ENCODE peak calls at places on chromosomes 5 and 9, in four cellular contexts. One of them, this sample, is unnamed.

GRCh38 chr9:129102791-129103594 is 7.6 kb downstream of the CRAT start:
- DNase-seq in globus pallidus: no peak
- DNase-seq in neuronal stem cell: no peak
- DNase-seq in dermis microvascular lymphatic vessel endothelial cell: peak; percentile 53
- DNase-seq in this sample: peak; percentile 77

GRCh38 chr5:6875376-6875775 is 162.1 kb downstream of the TENT4A start:
- DNase-seq in globus pallidus: no peak
- DNase-seq in dermis microvascular lymphatic vessel endothelial cell: no peak
- DNase-seq in neuronal stem cell: no peak
- DNase-seq in this sample: no peak

GRCh38 chr9:89527084-89527483 is 29.2 kb upstream of the SEMA4D start:
- DNase-seq in globus pallidus: peak; percentile 74
- DNase-seq in dermis microvascular lymphatic vessel endothelial cell: no peak
- DNase-seq in neuronal stem cell: no peak
- DNase-seq in this sample: no peak

GRCh38 chr9:126307306-126308061 is 19.1 kb upstream of the MVB12B start:
- DNase-seq in dermis microvascular lymphatic vessel endothelial cell: no peak
- DNase-seq in globus pallidus: peak; percentile 97
- DNase-seq in neuronal stem cell: no peak
- DNase-seq in this sample: no peak

GRCh38 chr9:14180077-14180941 is 133.6 kb downstream of the NFIB start:
- DNase-seq in globus pallidus: peak; percentile 54
- DNase-seq in dermis microvascular lymphatic vessel endothelial cell: no peak
- DNase-seq in neuronal stem cell: no peak
- DNase-seq in this sample: no peak

GRCh38 chr5:135478938-135479337 is 26.8 kb upstream of the TIFAB start:
- DNase-seq in dermis microvascular lymphatic vessel endothelial cell: no peak
- DNase-seq in neuronal stem cell: no peak
- DNase-seq in globus pallidus: no peak
- DNase-seq in this sample: no peak

GRCh38 chr9:134492721-134493470 is 148.7 kb upstream of the COL5A1 start:
- DNase-seq in dermis microvascular lymphatic vessel endothelial cell: no peak
- DNase-seq in globus pallidus: no peak
- DNase-seq in neuronal stem cell: no peak
- DNase-seq in this sample: no peak

GRCh38 chr5:37724395-37725125 is 115.3 kb downstream of the GDNF start:
- DNase-seq in dermis microvascular lymphatic vessel endothelial cell: peak; percentile 56
- DNase-seq in neuronal stem cell: no peak
- DNase-seq in globus pallidus: no peak
- DNase-seq in this sample: no peak

GRCh38 chr5:143195496-143195895 is 208.0 kb downstream of the NR3C1 start:
- DNase-seq in globus pallidus: no peak
- DNase-seq in dermis microvascular lymphatic vessel endothelial cell: no peak
- DNase-seq in neuronal stem cell: no peak
- DNase-seq in this sample: no peak

GRCh38 chr5:177130211-177131018 is 3.2 kb upstream of the NSD1 start:
- DNase-seq in dermis microvascular lymphatic vessel endothelial cell: peak; percentile 55
- DNase-seq in globus pallidus: no peak
- DNase-seq in neuronal stem cell: no peak
- DNase-seq in this sample: no peak

GRCh38 chr5:157864067-157864466 is 5.1 kb upstream of the CLINT1 start:
- DNase-seq in dermis microvascular lymphatic vessel endothelial cell: no peak
- DNase-seq in neuronal stem cell: no peak
- DNase-seq in globus pallidus: no peak
- DNase-seq in this sample: peak; percentile 23

GRCh38 chr9:26856413-26857032 is 36.1 kb downstream of the CAAP1 start:
- DNase-seq in dermis microvascular lymphatic vessel endothelial cell: peak; percentile 56
- DNase-seq in neuronal stem cell: peak; percentile 37
- DNase-seq in globus pallidus: peak; percentile 11
- DNase-seq in this sample: peak; percentile 46

GRCh38 chr9:87863882-87864465 is 18.7 kb upstream of the SPATA31E1 start:
- DNase-seq in dermis microvascular lymphatic vessel endothelial cell: no peak
- DNase-seq in neuronal stem cell: no peak
- DNase-seq in globus pallidus: no peak
- DNase-seq in this sample: no peak

GRCh38 chr9:4670591-4670990 is 4.3 kb upstream of the SPATA6L start:
- DNase-seq in dermis microvascular lymphatic vessel endothelial cell: no peak
- DNase-seq in globus pallidus: no peak
- DNase-seq in neuronal stem cell: no peak
- DNase-seq in this sample: no peak

GRCh38 chr5:149583394-149583793 is 2.1 kb downstream of the ARHGEF37 start:
- DNase-seq in neuronal stem cell: no peak
- DNase-seq in dermis microvascular lymphatic vessel endothelial cell: peak; percentile 77
- DNase-seq in globus pallidus: peak; percentile 92
- DNase-seq in this sample: no peak

GRCh38 chr9:137019891-137020683 is 8.0 kb downstream of the ABCA2 start:
- DNase-seq in dermis microvascular lymphatic vessel endothelial cell: no peak
- DNase-seq in globus pallidus: no peak
- DNase-seq in neuronal stem cell: no peak
- DNase-seq in this sample: no peak

GRCh38 chr5:134649163-134649916 is 755 bp downstream of the SEC24A start:
- DNase-seq in dermis microvascular lymphatic vessel endothelial cell: peak; percentile 50
- DNase-seq in globus pallidus: peak; percentile 1
- DNase-seq in neuronal stem cell: no peak
- DNase-seq in this sample: no peak

GRCh38 chr5:81936750-81937149 is 35.1 kb upstream of the ATG10 start:
- DNase-seq in globus pallidus: no peak
- DNase-seq in dermis microvascular lymphatic vessel endothelial cell: no peak
- DNase-seq in neuronal stem cell: no peak
- DNase-seq in this sample: no peak

GRCh38 chr5:145854651-145855258 is 18.1 kb downstream of the GRXCR2 start:
- DNase-seq in neuronal stem cell: no peak
- DNase-seq in dermis microvascular lymphatic vessel endothelial cell: peak; percentile 75
- DNase-seq in globus pallidus: no peak
- DNase-seq in this sample: no peak

GRCh38 chr9:129595323-129595741 is 25.6 kb downstream of the C9orf50 start:
- DNase-seq in neuronal stem cell: no peak
- DNase-seq in dermis microvascular lymphatic vessel endothelial cell: no peak
- DNase-seq in globus pallidus: no peak
- DNase-seq in this sample: no peak

GRCh38 chr5:168679515-168679920 is 100.3 kb upstream of the PANK3 start:
- DNase-seq in dermis microvascular lymphatic vessel endothelial cell: peak; percentile 67
- DNase-seq in neuronal stem cell: peak; percentile 89
- DNase-seq in globus pallidus: peak; percentile 56
- DNase-seq in this sample: peak; percentile 91

GRCh38 chr9:35350212-35350611 is 139.7 kb upstream of the RUSC2 start:
- DNase-seq in dermis microvascular lymphatic vessel endothelial cell: no peak
- DNase-seq in globus pallidus: peak; percentile 90
- DNase-seq in neuronal stem cell: no peak
- DNase-seq in this sample: no peak

GRCh38 chr5:2153350-2153749 is 270.6 kb upstream of the IRX4 start:
- DNase-seq in globus pallidus: no peak
- DNase-seq in dermis microvascular lymphatic vessel endothelial cell: no peak
- DNase-seq in neuronal stem cell: no peak
- DNase-seq in this sample: no peak

GRCh38 chr9:124506931-124507879 is at the start of gene NR5A1:
- DNase-seq in neuronal stem cell: no peak
- DNase-seq in dermis microvascular lymphatic vessel endothelial cell: no peak
- DNase-seq in globus pallidus: no peak
- DNase-seq in this sample: no peak

GRCh38 chr5:55151923-55152842 is 7.8 kb upstream of the GPX8 start:
- DNase-seq in globus pallidus: no peak
- DNase-seq in neuronal stem cell: no peak
- DNase-seq in dermis microvascular lymphatic vessel endothelial cell: peak; percentile 65
- DNase-seq in this sample: no peak

GRCh38 chr9:131654857-131655577 is 84.9 kb downstream of the RAPGEF1 start:
- DNase-seq in dermis microvascular lymphatic vessel endothelial cell: no peak
- DNase-seq in globus pallidus: no peak
- DNase-seq in neuronal stem cell: no peak
- DNase-seq in this sample: no peak

GRCh38 chr9:114223564-114224246 is 68.4 kb downstream of the COL27A1 start:
- DNase-seq in dermis microvascular lymphatic vessel endothelial cell: peak; percentile 90
- DNase-seq in globus pallidus: no peak
- DNase-seq in neuronal stem cell: no peak
- DNase-seq in this sample: no peak

GRCh38 chr5:136028782-136029742 is at the start of gene TGFBI:
- DNase-seq in globus pallidus: no peak
- DNase-seq in dermis microvascular lymphatic vessel endothelial cell: peak; percentile 69
- DNase-seq in neuronal stem cell: peak; percentile 63
- DNase-seq in this sample: peak; percentile 72

GRCh38 chr5:157523976-157524375 is 51.6 kb downstream of the ADAM19 start:
- DNase-seq in neuronal stem cell: no peak
- DNase-seq in dermis microvascular lymphatic vessel endothelial cell: no peak
- DNase-seq in globus pallidus: no peak
- DNase-seq in this sample: no peak

GRCh38 chr9:108442604-108443277 is 413.0 kb downstream of the ACTL7B start:
- DNase-seq in neuronal stem cell: no peak
- DNase-seq in dermis microvascular lymphatic vessel endothelial cell: no peak
- DNase-seq in globus pallidus: no peak
- DNase-seq in this sample: no peak

GRCh38 chr9:98034593-98035546 is 21.7 kb upstream of the NANS start:
- DNase-seq in dermis microvascular lymphatic vessel endothelial cell: peak; percentile 84
- DNase-seq in globus pallidus: peak; percentile 66
- DNase-seq in neuronal stem cell: peak; percentile 82
- DNase-seq in this sample: peak; percentile 93

GRCh38 chr5:111072949-111073682 is 1.6 kb downstream of the TSLP start:
- DNase-seq in dermis microvascular lymphatic vessel endothelial cell: no peak
- DNase-seq in neuronal stem cell: peak; percentile 49
- DNase-seq in globus pallidus: no peak
- DNase-seq in this sample: peak; percentile 77

GRCh38 chr9:20906326-20906725 is 125.1 kb downstream of the HACD4 start:
- DNase-seq in dermis microvascular lymphatic vessel endothelial cell: peak; percentile 20
- DNase-seq in neuronal stem cell: no peak
- DNase-seq in globus pallidus: no peak
- DNase-seq in this sample: no peak

GRCh38 chr9:109238677-109239076 is 71.6 kb upstream of the FRRS1L start:
- DNase-seq in dermis microvascular lymphatic vessel endothelial cell: no peak
- DNase-seq in neuronal stem cell: no peak
- DNase-seq in globus pallidus: no peak
- DNase-seq in this sample: no peak

GRCh38 chr9:89873801-89874200 is 269.0 kb downstream of the GADD45G start:
- DNase-seq in dermis microvascular lymphatic vessel endothelial cell: no peak
- DNase-seq in globus pallidus: no peak
- DNase-seq in neuronal stem cell: no peak
- DNase-seq in this sample: no peak

GRCh38 chr5:134008257-134008749 is 3.5 kb upstream of the VDAC1 start:
- DNase-seq in neuronal stem cell: no peak
- DNase-seq in globus pallidus: no peak
- DNase-seq in dermis microvascular lymphatic vessel endothelial cell: no peak
- DNase-seq in this sample: no peak

GRCh38 chr5:17024686-17025180 is 88.6 kb upstream of the MYO10 start:
- DNase-seq in neuronal stem cell: no peak
- DNase-seq in globus pallidus: no peak
- DNase-seq in dermis microvascular lymphatic vessel endothelial cell: peak; percentile 41
- DNase-seq in this sample: no peak

GRCh38 chr5:171868236-171868635 is 82.6 kb downstream of the SMIM23 start:
- DNase-seq in neuronal stem cell: no peak
- DNase-seq in dermis microvascular lymphatic vessel endothelial cell: no peak
- DNase-seq in globus pallidus: no peak
- DNase-seq in this sample: no peak